ENCODE peak calls at places on chromosomes 3 and 15, in nine cellular contexts. One of them, this sample, is unnamed.

GRCh38 chr3:11034297-11035000 is 41.9 kb downstream of the SLC6A1 start:
- DNase-seq in AG04450: no peak
- DNase-seq in mesothelial cell of epicardium: no peak
- DNase-seq in CD4-positive, alpha-beta T cell: no peak
- DNase-seq in GM10248: no peak
- DNase-seq in A549: no peak
- DNase-seq in AG10803: no peak
- DNase-seq in transverse colon: no peak
- DNase-seq in sigmoid colon: no peak
- DNase-seq in this sample: no peak

GRCh38 chr3:98777801-98778220 is 14.7 kb downstream of the ST3GAL6 start:
- DNase-seq in AG04450: peak; percentile 39
- DNase-seq in mesothelial cell of epicardium: no peak
- DNase-seq in CD4-positive, alpha-beta T cell: no peak
- DNase-seq in GM10248: no peak
- DNase-seq in A549: no peak
- DNase-seq in AG10803: peak; percentile 73
- DNase-seq in transverse colon: no peak
- DNase-seq in sigmoid colon: no peak
- DNase-seq in this sample: no peak

GRCh38 chr3:70360985-70361384 is 48.5 kb upstream of the MDFIC2 start:
- DNase-seq in AG04450: no peak
- DNase-seq in mesothelial cell of epicardium: no peak
- DNase-seq in CD4-positive, alpha-beta T cell: no peak
- DNase-seq in GM10248: peak; percentile 12
- DNase-seq in A549: peak; percentile 54
- DNase-seq in AG10803: peak; percentile 4
- DNase-seq in transverse colon: no peak
- DNase-seq in sigmoid colon: no peak
- DNase-seq in this sample: no peak

GRCh38 chr3:130894873-130895330 is 1.0 kb downstream of the ATP2C1 start:
- DNase-seq in AG04450: no peak
- DNase-seq in mesothelial cell of epicardium: no peak
- DNase-seq in CD4-positive, alpha-beta T cell: no peak
- DNase-seq in GM10248: no peak
- DNase-seq in A549: no peak
- DNase-seq in AG10803: no peak
- DNase-seq in transverse colon: no peak
- DNase-seq in sigmoid colon: no peak
- DNase-seq in this sample: no peak

GRCh38 chr3:99966657-99967420 is 147.5 kb downstream of the FILIP1L start:
- DNase-seq in AG04450: no peak
- DNase-seq in mesothelial cell of epicardium: no peak
- DNase-seq in CD4-positive, alpha-beta T cell: no peak
- DNase-seq in GM10248: no peak
- DNase-seq in A549: no peak
- DNase-seq in AG10803: peak; percentile 70
- DNase-seq in transverse colon: no peak
- DNase-seq in sigmoid colon: no peak
- DNase-seq in this sample: no peak

GRCh38 chr3:65596511-65597224 is 442.1 kb downstream of the MAGI1 start:
- DNase-seq in AG04450: no peak
- DNase-seq in mesothelial cell of epicardium: peak; percentile 22
- DNase-seq in CD4-positive, alpha-beta T cell: no peak
- DNase-seq in GM10248: no peak
- DNase-seq in A549: no peak
- DNase-seq in AG10803: no peak
- DNase-seq in transverse colon: no peak
- DNase-seq in sigmoid colon: no peak
- DNase-seq in this sample: no peak

GRCh38 chr3:20511863-20512262 is 325.9 kb upstream of the SGO1 start:
- DNase-seq in AG04450: peak; percentile 3
- DNase-seq in mesothelial cell of epicardium: no peak
- DNase-seq in CD4-positive, alpha-beta T cell: no peak
- DNase-seq in GM10248: peak; percentile 18
- DNase-seq in A549: peak; percentile 49
- DNase-seq in AG10803: peak; percentile 80
- DNase-seq in transverse colon: no peak
- DNase-seq in sigmoid colon: no peak
- DNase-seq in this sample: no peak

GRCh38 chr15:65077981-65078352 is 1.4 kb downstream of the KBTBD13 start:
- DNase-seq in AG04450: no peak
- DNase-seq in mesothelial cell of epicardium: no peak
- DNase-seq in CD4-positive, alpha-beta T cell: peak; percentile 35
- DNase-seq in GM10248: peak; percentile 70
- DNase-seq in A549: peak; percentile 92
- DNase-seq in AG10803: peak; percentile 55
- DNase-seq in transverse colon: peak; percentile 89
- DNase-seq in sigmoid colon: peak; percentile 89
- DNase-seq in this sample: no peak

GRCh38 chr3:188179006-188179966 is 25.3 kb downstream of the LPP start:
- DNase-seq in AG04450: peak; percentile 76
- DNase-seq in mesothelial cell of epicardium: no peak
- DNase-seq in CD4-positive, alpha-beta T cell: no peak
- DNase-seq in GM10248: no peak
- DNase-seq in A549: no peak
- DNase-seq in AG10803: peak; percentile 90
- DNase-seq in transverse colon: no peak
- DNase-seq in sigmoid colon: peak; percentile 89
- DNase-seq in this sample: no peak

GRCh38 chr3:377158-377561 is 180.6 kb downstream of the CHL1 start:
- DNase-seq in AG04450: no peak
- DNase-seq in mesothelial cell of epicardium: no peak
- DNase-seq in CD4-positive, alpha-beta T cell: no peak
- DNase-seq in GM10248: peak; percentile 15
- DNase-seq in A549: peak; percentile 50
- DNase-seq in AG10803: peak; percentile 13
- DNase-seq in transverse colon: no peak
- DNase-seq in sigmoid colon: no peak
- DNase-seq in this sample: no peak

DNA sequence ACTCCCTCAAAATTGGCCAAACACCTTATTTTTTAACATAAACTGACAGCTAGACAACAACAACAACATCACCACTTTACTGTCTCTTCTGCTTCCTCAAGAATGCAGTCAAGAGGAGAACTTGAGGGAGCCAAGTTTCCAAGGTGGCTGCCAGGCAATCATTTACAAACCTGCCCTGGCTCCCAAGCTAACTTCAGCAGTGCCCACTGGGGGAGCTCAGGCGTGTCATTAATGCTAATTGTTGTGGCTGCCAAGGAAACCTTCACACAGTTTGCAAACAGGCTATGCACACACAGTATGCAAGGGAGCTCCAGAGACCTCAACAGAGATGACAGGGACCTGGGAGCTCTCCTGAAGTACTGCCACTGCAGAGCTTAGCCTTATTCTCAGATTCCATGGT is 2.1 kb downstream of the DZIP1L start:
- DNase-seq in AG04450: no peak
- DNase-seq in mesothelial cell of epicardium: no peak
- DNase-seq in CD4-positive, alpha-beta T cell: no peak
- DNase-seq in GM10248: no peak
- DNase-seq in A549: peak; percentile 23
- DNase-seq in AG10803: peak; percentile 17
- DNase-seq in transverse colon: no peak
- DNase-seq in sigmoid colon: no peak
- DNase-seq in this sample: no peak
- TF ChIP-seq CTCF in AG04450: no peak
- TF ChIP-seq CTCF in mesothelial cell of epicardium: no peak
- TF ChIP-seq CTCF in CD4-positive, alpha-beta T cell: no peak
- TF ChIP-seq CTCF in GM10248: no peak
- TF ChIP-seq CTCF in A549: no peak
- TF ChIP-seq CTCF in AG10803: no peak
- TF ChIP-seq CTCF in transverse colon: no peak
- TF ChIP-seq CTCF in sigmoid colon: no peak
- TF ChIP-seq CTCF in this sample: no peak

DNA sequence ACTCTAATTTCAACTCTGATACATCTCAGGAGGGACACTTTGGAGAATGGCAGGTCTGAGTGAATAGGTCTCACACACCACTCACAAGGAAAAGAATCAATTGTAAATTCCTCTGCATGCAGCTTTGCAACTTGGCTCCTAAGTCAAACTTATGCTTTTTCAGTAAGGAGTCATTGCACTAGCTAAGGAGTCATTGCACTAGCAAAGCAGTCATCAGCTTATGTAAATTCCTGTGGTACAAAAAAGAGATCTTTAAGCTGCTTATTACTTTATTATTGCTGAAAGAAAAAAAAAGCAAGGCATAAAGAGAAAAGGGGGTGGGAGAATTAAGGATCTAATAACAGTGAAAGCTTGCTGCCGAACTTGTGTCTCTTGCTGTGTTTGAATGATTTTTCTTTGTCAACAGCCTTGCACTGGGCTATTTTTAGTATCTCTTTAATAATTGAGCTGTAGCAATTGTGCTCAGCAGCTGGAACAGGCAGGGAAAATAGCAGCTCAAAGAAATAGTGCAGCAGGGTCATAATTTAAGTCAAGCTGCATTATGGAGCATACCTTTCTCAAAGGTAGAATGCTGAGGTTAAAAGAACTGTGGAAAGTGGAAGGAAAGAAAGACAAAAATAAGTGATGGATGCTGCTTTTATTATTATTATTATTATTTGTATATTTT is 154.3 kb upstream of the ARPP21 start:
- DNase-seq in AG04450: no peak
- DNase-seq in mesothelial cell of epicardium: no peak
- DNase-seq in CD4-positive, alpha-beta T cell: no peak
- DNase-seq in GM10248: no peak
- DNase-seq in A549: no peak
- DNase-seq in AG10803: no peak
- DNase-seq in transverse colon: no peak
- DNase-seq in sigmoid colon: no peak
- DNase-seq in this sample: no peak
- TF ChIP-seq CTCF in AG04450: no peak
- TF ChIP-seq CTCF in mesothelial cell of epicardium: no peak
- TF ChIP-seq CTCF in CD4-positive, alpha-beta T cell: no peak
- TF ChIP-seq CTCF in GM10248: no peak
- TF ChIP-seq CTCF in A549: no peak
- TF ChIP-seq CTCF in AG10803: no peak
- TF ChIP-seq CTCF in transverse colon: no peak
- TF ChIP-seq CTCF in sigmoid colon: no peak
- TF ChIP-seq CTCF in this sample: no peak

GRCh38 chr3:18127181-18127863 is 297.8 kb downstream of the SATB1 start:
- DNase-seq in AG04450: no peak
- DNase-seq in mesothelial cell of epicardium: no peak
- DNase-seq in CD4-positive, alpha-beta T cell: no peak
- DNase-seq in GM10248: peak; percentile 51
- DNase-seq in A549: no peak
- DNase-seq in AG10803: no peak
- DNase-seq in transverse colon: no peak
- DNase-seq in sigmoid colon: no peak
- DNase-seq in this sample: no peak
- TF ChIP-seq CTCF in AG04450: no peak
- TF ChIP-seq CTCF in mesothelial cell of epicardium: no peak
- TF ChIP-seq CTCF in CD4-positive, alpha-beta T cell: no peak
- TF ChIP-seq CTCF in GM10248: no peak
- TF ChIP-seq CTCF in A549: no peak
- TF ChIP-seq CTCF in AG10803: no peak
- TF ChIP-seq CTCF in transverse colon: no peak
- TF ChIP-seq CTCF in sigmoid colon: no peak
- TF ChIP-seq CTCF in this sample: no peak

DNA sequence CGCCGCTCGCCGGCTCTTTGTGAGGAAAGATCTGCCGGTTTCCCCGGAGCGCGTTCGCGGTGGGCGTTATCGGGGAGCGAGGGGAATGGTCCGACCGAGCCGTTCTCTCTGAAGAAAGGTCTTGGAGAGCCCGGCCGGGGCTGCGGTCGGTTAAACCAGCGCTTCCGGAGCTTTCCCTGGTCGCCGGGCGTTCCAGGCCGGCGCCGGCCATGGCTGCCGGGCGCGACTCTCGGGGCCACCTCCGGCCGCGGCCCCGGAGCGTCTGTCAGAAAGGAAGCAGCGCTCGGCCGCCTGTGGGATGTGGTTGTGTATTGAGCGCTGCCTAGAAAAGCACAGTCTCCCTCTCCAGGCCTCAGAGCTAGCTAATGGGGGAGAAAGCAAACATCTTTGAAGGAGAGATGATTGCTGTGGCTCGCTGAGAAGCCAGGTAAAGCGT is 731 bp downstream of the FYTTD1 start:
- DNase-seq in AG04450: no peak
- DNase-seq in mesothelial cell of epicardium: peak; percentile 42
- DNase-seq in CD4-positive, alpha-beta T cell: peak; percentile 35
- DNase-seq in GM10248: peak; percentile 75
- DNase-seq in A549: peak; percentile 55
- DNase-seq in AG10803: peak; percentile 70
- DNase-seq in transverse colon: peak; percentile 74
- DNase-seq in sigmoid colon: peak; percentile 83
- DNase-seq in this sample: peak; percentile 59
- TF ChIP-seq CTCF in AG04450: peak; percentile 14
- TF ChIP-seq CTCF in mesothelial cell of epicardium: no peak
- TF ChIP-seq CTCF in CD4-positive, alpha-beta T cell: peak; percentile 36
- TF ChIP-seq CTCF in GM10248: no peak
- TF ChIP-seq CTCF in A549: no peak
- TF ChIP-seq CTCF in AG10803: peak; percentile 19
- TF ChIP-seq CTCF in transverse colon: no peak
- TF ChIP-seq CTCF in sigmoid colon: no peak
- TF ChIP-seq CTCF in this sample: no peak

GRCh38 chr15:49225572-49226281 is 55.7 kb downstream of the GALK2 start:
- DNase-seq in AG04450: no peak
- DNase-seq in mesothelial cell of epicardium: no peak
- DNase-seq in CD4-positive, alpha-beta T cell: no peak
- DNase-seq in GM10248: no peak
- DNase-seq in A549: peak; percentile 33
- DNase-seq in AG10803: no peak
- DNase-seq in transverse colon: no peak
- DNase-seq in sigmoid colon: no peak
- DNase-seq in this sample: no peak
- TF ChIP-seq CTCF in AG04450: peak; percentile 14
- TF ChIP-seq CTCF in mesothelial cell of epicardium: no peak
- TF ChIP-seq CTCF in CD4-positive, alpha-beta T cell: no peak
- TF ChIP-seq CTCF in GM10248: peak; percentile 13
- TF ChIP-seq CTCF in A549: peak; percentile 10
- TF ChIP-seq CTCF in AG10803: no peak
- TF ChIP-seq CTCF in transverse colon: no peak
- TF ChIP-seq CTCF in sigmoid colon: no peak
- TF ChIP-seq CTCF in this sample: no peak

DNA sequence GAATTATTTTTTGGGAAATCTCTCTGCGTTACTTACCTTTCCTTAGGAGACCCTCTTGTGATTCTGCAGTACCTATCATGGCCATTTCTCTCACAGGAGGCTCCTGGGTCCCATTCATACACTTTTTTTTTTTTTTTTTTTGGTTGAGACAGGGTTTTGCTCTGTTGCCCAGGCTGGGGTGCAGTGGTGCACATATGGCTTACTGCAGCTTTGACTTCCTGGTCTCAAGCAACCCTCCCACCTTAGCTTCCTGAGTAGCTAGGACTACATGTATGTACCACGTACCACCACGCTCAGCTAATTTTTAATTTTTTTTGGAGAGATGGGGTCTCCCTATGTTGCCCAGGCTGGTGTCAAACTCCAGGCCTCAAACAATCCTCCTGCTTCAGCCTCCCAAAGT is 36.1 kb downstream of the TRAK1 start:
- DNase-seq in AG04450: no peak
- DNase-seq in mesothelial cell of epicardium: no peak
- DNase-seq in CD4-positive, alpha-beta T cell: no peak
- DNase-seq in GM10248: no peak
- DNase-seq in A549: no peak
- DNase-seq in AG10803: no peak
- DNase-seq in transverse colon: no peak
- DNase-seq in sigmoid colon: no peak
- DNase-seq in this sample: no peak
- TF ChIP-seq CTCF in AG04450: no peak
- TF ChIP-seq CTCF in mesothelial cell of epicardium: no peak
- TF ChIP-seq CTCF in CD4-positive, alpha-beta T cell: no peak
- TF ChIP-seq CTCF in GM10248: no peak
- TF ChIP-seq CTCF in A549: no peak
- TF ChIP-seq CTCF in AG10803: no peak
- TF ChIP-seq CTCF in transverse colon: no peak
- TF ChIP-seq CTCF in sigmoid colon: no peak
- TF ChIP-seq CTCF in this sample: no peak

GRCh38 chr3:152961323-152961722 is 126.4 kb downstream of the P2RY1 start:
- DNase-seq in AG04450: no peak
- DNase-seq in mesothelial cell of epicardium: no peak
- DNase-seq in CD4-positive, alpha-beta T cell: no peak
- DNase-seq in GM10248: peak; percentile 23
- DNase-seq in A549: peak; percentile 53
- DNase-seq in AG10803: peak; percentile 42
- DNase-seq in transverse colon: no peak
- DNase-seq in sigmoid colon: no peak
- DNase-seq in this sample: no peak
- TF ChIP-seq CTCF in AG04450: no peak
- TF ChIP-seq CTCF in mesothelial cell of epicardium: peak; percentile 35
- TF ChIP-seq CTCF in CD4-positive, alpha-beta T cell: no peak
- TF ChIP-seq CTCF in GM10248: peak; percentile 31
- TF ChIP-seq CTCF in A549: peak; percentile 59
- TF ChIP-seq CTCF in AG10803: peak; percentile 48
- TF ChIP-seq CTCF in transverse colon: peak; percentile 37
- TF ChIP-seq CTCF in sigmoid colon: no peak
- TF ChIP-seq CTCF in this sample: no peak

This sample was measured in natural killer cell.